ENCODE peak calls at places on chromosomes 7 and 10, in four cellular contexts. I, K, M and W are unnamed samples.

GRCh38 chr7:157739650-157740049 is 402.8 kb downstream of the DNAJB6 start:
- DNase-seq in I (no peak), K (no peak), M (no peak), W (no peak)

GRCh38 chr7:121449304-121449703 is 53.2 kb upstream of the FAM3C start:
- DNase-seq in I (no peak), K (no peak), M (no peak), W (no peak)

GRCh38 chr10:4867520-4868356 is 41.7 kb downstream of the AKR1E2 start:
- DNase-seq in I (no peak), K (no peak), M (no peak), W (no peak)

GRCh38 chr7:40847921-40848320 is 713.1 kb downstream of the SUGCT start:
- DNase-seq in I (no peak), K (no peak), M (no peak), W (no peak)

GRCh38 chr10:102341038-102341688 is 54.3 kb upstream of the NFKB2 start:
- DNase-seq in I (no peak), K (no peak), M (no peak), W (no peak)

GRCh38 chr10:31622993-31623392 is 304.0 kb downstream of the ZEB1 start:
- DNase-seq in I (no peak), K (no peak), M (no peak), W (no peak)

GRCh38 chr7:128530855-128531104 is 54.2 kb downstream of the METTL2B start:
- DNase-seq in I (no peak), K (no peak), M (no peak), W (no peak)

GRCh38 chr10:57362811-57363210 is 904.9 kb downstream of the IPMK start:
- DNase-seq in I (no peak), K (no peak), M (no peak), W (no peak)

GRCh38 chr10:905503-905902 is 26.0 kb downstream of the LARP4B start:
- DNase-seq in I (no peak), K (no peak), M (no peak), W (no peak)

GRCh38 chr7:20737840-20738448 is 48.7 kb downstream of the SP8 start:
- DNase-seq in I (no peak), K (no peak), M (no peak), W (no peak)

GRCh38 chr7:111409714-111410422 is 152.4 kb downstream of the IMMP2L start:
- DNase-seq in I (no peak), K (no peak), M (no peak), W (no peak)

GRCh38 chr10:970311-971149 is 17.7 kb upstream of the GTPBP4 start:
- DNase-seq in I (no peak), K (no peak), M (no peak), W (no peak)

GRCh38 chr7:1056785-1057410 is 12.6 kb downstream of the GPR146 start:
- DNase-seq in I (no peak), K (no peak), M (no peak), W (no peak)

GRCh38 chr10:124674768-124675222 is 69.4 kb downstream of the FAM53B start:
- DNase-seq in I (no peak), K (no peak), M (no peak), W (no peak)

GRCh38 chr7:75928600-75928939 is 13.6 kb downstream of the POR start:
- DNase-seq in I (peak), K (peak), M (no peak), W (no peak)

GRCh38 chr7:24834150-24834798 is 77.0 kb upstream of the GSDME start:
- DNase-seq in I (no peak), K (no peak), M (no peak), W (no peak)

GRCh38 chr7:154911411-154911810 is 91.5 kb downstream of the PAXIP1 start:
- DNase-seq in I (no peak), K (no peak), M (no peak), W (no peak)

GRCh38 chr10:124076334-124076733 is 17.1 kb downstream of the CHST15 start:
- DNase-seq in I (no peak), K (no peak), M (no peak), W (no peak)

GRCh38 chr7:90459888-90460287 is 9.6 kb upstream of the PTTG1IP2 start:
- DNase-seq in I (no peak), K (no peak), M (no peak), W (no peak)

GRCh38 chr10:126924915-126925300 is 19.7 kb downstream of the DOCK1 start:
- DNase-seq in I (no peak), K (no peak), M (no peak), W (no peak)

GRCh38 chr7:116730097-116731018 is 58.4 kb downstream of the MET start:
- DNase-seq in I (no peak), K (no peak), M (no peak), W (no peak)

GRCh38 chr10:106106114-106106513 is 1058.4 kb downstream of the SORCS1 start:
- DNase-seq in I (no peak), K (no peak), M (no peak), W (no peak)

GRCh38 chr7:3095046-3095445 is 51.4 kb upstream of the CARD11 start:
- DNase-seq in I (peak), K (peak), M (no peak), W (peak)

GRCh38 chr10:12500406-12501303 is 151.3 kb downstream of the CAMK1D start:
- DNase-seq in I (no peak), K (no peak), M (no peak), W (no peak)

GRCh38 chr7:74033372-74034311 is 5.7 kb downstream of the ELN start:
- DNase-seq in I (no peak), K (no peak), M (no peak), W (no peak)

GRCh38 chr10:77350711-77351119 is 286.9 kb downstream of the KCNMA1 start:
- DNase-seq in I (no peak), K (no peak), M (no peak), W (no peak)

GRCh38 chr10:76086571-76087260 is 655.3 kb downstream of the LRMDA start:
- DNase-seq in I (no peak), K (no peak), M (no peak), W (peak)